ENCODE peak calls at places on chromosome 10, in six cellular contexts. S is body of pancreas, O is prostate gland, P is IMR-90, Z is suprapubic skin, T is spleen. C is an unnamed sample.

GRCh38 chr10:93379366-93380042 is 102.6 kb downstream of the MYOF start:
- DNase-seq in S (no peak), O (no peak), P (peak), Z (no peak), T (no peak), C (peak)

GRCh38 chr10:119222531-119222930 is 15.2 kb downstream of the GRK5 start:
- DNase-seq in S (peak), O (no peak), P (no peak), Z (no peak), T (no peak), C (no peak)

GRCh38 chr10:78248651-78249464 is 215.2 kb downstream of the RPS24 start:
- DNase-seq in S (no peak), O (no peak), P (peak), Z (no peak), T (no peak), C (no peak)

GRCh38 chr10:95314519-95314918 is 23.7 kb upstream of the PDLIM1 start:
- DNase-seq in S (no peak), O (no peak), P (no peak), Z (no peak), T (no peak), C (no peak)

GRCh38 chr10:8674230-8674629 is 619.7 kb downstream of the GATA3 start:
- DNase-seq in S (no peak), O (no peak), P (no peak), Z (no peak), T (no peak), C (no peak)

GRCh38 chr10:92598321-92598720 is 5.4 kb downstream of the KIF11 start:
- DNase-seq in S (no peak), O (no peak), P (no peak), Z (no peak), T (no peak), C (no peak)

GRCh38 chr10:123390332-123390731 is 236.1 kb downstream of the BUB3 start:
- DNase-seq in S (no peak), O (no peak), P (no peak), Z (no peak), T (no peak), C (no peak)

GRCh38 chr10:49361178-49361554 is 34.7 kb downstream of the DRGX start:
- DNase-seq in S (no peak), O (no peak), P (no peak), Z (peak), T (no peak), C (no peak)

GRCh38 chr10:69816963-69817605 is 15.4 kb downstream of the COL13A1 start:
- DNase-seq in S (no peak), O (no peak), P (no peak), Z (no peak), T (no peak), C (no peak)

GRCh38 chr10:101123815-101124617 is 7.1 kb upstream of the TLX1 start:
- DNase-seq in S (no peak), O (no peak), P (no peak), Z (no peak), T (no peak), C (no peak)

GRCh38 chr10:101122270-101123084 is 8.6 kb upstream of the TLX1 start:
- DNase-seq in S (no peak), O (no peak), P (no peak), Z (no peak), T (peak), C (no peak)

GRCh38 chr10:101121661-101122045 is 9.4 kb upstream of the TLX1 start:
- DNase-seq in S (no peak), O (no peak), P (no peak), Z (no peak), T (peak), C (no peak)

GRCh38 chr10:101124933-101125332 is 6.2 kb upstream of the TLX1 start:
- DNase-seq in S (no peak), O (no peak), P (no peak), Z (no peak), T (no peak), C (no peak)

DNA sequence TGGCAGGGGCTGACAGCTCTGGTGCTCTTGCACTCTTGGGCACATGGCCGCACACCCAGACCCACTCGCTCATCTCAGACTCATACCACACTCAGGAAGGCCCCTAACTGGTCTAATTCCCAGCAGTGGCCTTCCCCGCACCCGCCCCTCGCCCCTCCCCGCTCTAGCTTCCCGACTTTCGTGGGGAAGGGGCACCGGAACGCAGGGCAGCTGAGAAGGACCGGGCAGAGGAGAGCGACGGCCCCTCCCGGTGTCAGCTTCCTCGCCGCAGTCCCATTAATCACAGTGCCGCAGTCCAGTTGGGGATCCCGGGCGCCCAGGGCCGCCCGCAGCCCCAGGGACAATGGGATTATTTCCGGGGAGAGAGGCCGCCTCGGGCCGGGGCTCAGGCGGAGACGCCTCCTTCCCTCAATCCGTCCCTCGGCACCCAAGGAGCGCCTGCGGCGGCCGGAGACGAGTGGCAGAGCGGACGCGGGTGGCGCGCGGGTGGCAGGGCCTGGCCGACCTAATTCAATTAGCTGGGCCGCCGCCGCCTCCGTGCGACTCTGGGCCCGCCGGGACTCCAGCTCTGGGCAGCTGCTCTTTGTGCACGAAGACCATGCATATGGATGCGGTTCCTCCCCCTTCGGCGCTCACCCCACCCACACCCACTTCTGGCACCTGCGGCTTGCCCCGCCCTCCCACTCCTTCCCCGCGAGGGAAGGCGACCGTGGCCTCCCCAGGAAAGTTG is 7.8 kb upstream of the TLX1 start:
- DNase-seq in S (no peak), O (no peak), P (no peak), Z (no peak), T (no peak), C (no peak)
- TF ChIP-seq POLR2A in S (no peak), O (no peak), P (no peak), Z (no peak), T (no peak), C (no peak)

GRCh38 chr10:22320591-22321155 is at the start of gene BMI1:
- DNase-seq in S (peak), O (peak), P (peak), Z (peak), T (peak), C (peak)
- TF ChIP-seq POLR2A in S (no peak), O (no peak), P (no peak), Z (no peak), T (no peak), C (peak)

GRCh38 chr10:47354162-47354561 is 6.0 kb downstream of the RBP3 start:
- DNase-seq in S (no peak), O (no peak), P (peak), Z (peak), T (no peak), C (no peak)
- TF ChIP-seq POLR2A in S (no peak), O (no peak), P (no peak), Z (no peak), T (no peak), C (no peak)

DNA sequence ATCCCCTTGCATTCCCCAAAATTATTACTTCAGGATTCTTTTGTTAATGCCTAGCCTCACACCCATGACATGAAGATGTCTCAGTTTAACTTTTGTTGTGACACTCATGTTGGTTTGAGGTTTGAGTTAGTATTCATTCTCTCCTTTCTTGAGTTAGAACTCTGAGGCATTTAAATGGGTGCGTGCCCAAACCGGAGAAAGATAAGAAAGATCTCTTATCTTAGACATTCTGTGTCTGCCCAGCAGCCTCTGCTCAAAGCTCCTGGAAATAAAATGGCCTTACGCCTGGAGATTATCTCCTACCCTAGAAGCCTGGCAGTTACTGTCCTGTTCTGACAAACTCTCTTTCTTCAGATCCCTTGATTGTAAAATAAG is 26.3 kb downstream of the WBP1L start:
- DNase-seq in S (no peak), O (no peak), P (no peak), Z (no peak), T (no peak), C (no peak)
- TF ChIP-seq POLR2A in S (no peak), O (no peak), P (no peak), Z (no peak), T (no peak), C (no peak)

GRCh38 chr10:11177926-11178453 is 160.3 kb downstream of the CELF2 start:
- DNase-seq in S (no peak), O (no peak), P (no peak), Z (no peak), T (peak), C (no peak)

GRCh38 chr10:11178606-11179221 is 161.0 kb downstream of the CELF2 start:
- DNase-seq in S (no peak), O (no peak), P (peak), Z (no peak), T (peak), C (no peak)

GRCh38 chr10:11173062-11173461 is 155.4 kb downstream of the CELF2 start:
- DNase-seq in S (no peak), O (no peak), P (no peak), Z (no peak), T (no peak), C (no peak)

GRCh38 chr10:11176746-11177145 is 159.1 kb downstream of the CELF2 start:
- DNase-seq in S (no peak), O (no peak), P (no peak), Z (no peak), T (no peak), C (no peak)

GRCh38 chr10:11175823-11176243 is 158.2 kb downstream of the CELF2 start:
- DNase-seq in S (no peak), O (no peak), P (no peak), Z (no peak), T (no peak), C (no peak)
- TF ChIP-seq POLR2A in S (peak), O (no peak), P (no peak), Z (no peak), T (no peak), C (no peak)

DNA sequence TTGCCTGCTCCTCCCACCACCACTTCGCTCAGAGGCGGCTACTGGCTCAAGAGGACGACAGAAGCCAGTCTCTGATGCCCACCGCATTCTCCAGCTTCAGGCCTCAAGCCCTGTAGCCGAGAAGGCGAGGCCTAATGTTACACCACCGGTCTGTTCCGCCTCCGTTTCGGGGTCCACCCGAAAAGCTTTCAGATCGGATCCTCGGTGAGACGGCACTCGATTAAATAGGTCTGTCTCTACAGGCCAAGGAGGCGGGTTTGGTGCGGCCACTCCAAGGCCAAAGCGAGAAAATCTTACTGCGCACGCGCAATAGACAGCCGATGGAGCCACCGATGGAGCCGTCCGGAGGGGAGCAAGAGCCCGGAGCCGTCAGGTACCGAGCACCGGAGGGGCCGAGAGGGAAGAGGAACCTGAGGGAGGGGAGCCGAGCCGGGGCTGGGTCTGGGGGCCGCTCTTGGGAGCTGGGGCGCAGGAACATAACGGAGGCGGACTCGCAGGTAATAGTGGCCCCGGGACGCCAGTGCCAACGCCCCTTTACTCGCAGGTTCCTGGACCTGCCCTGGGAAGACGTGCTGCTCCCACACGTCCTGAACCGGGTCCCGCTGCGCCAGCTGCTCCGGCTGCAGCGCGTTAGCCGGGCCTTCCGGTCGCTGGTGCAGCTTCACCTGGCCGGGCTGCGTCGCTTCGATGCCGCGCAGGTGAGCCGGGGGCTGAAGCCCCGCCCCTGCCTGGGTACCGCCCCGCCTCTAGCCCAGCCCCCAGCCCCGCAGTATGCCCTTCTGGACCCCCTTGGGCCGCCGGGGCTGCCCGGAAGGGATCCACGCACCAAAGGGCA is at the start of gene FBXL15:
- DNase-seq in S (peak), O (peak), P (peak), Z (peak), T (peak), C (peak)
- TF ChIP-seq POLR2A in S (peak), O (peak), P (peak), Z (no peak), T (no peak), C (peak)

GRCh38 chr10:17200885-17201164 is 647 bp downstream of the TRDMT1 start:
- DNase-seq in S (peak), O (peak), P (peak), Z (no peak), T (no peak), C (no peak)

GRCh38 chr10:17202506-17202905 is 1.0 kb upstream of the TRDMT1 start:
- DNase-seq in S (no peak), O (no peak), P (no peak), Z (no peak), T (no peak), C (no peak)

GRCh38 chr10:17200035-17200884 is 1.2 kb downstream of the TRDMT1 start:
- DNase-seq in S (no peak), O (no peak), P (no peak), Z (no peak), T (no peak), C (no peak)

GRCh38 chr10:17199351-17199804 is 2.1 kb downstream of the TRDMT1 start:
- DNase-seq in S (no peak), O (no peak), P (peak), Z (no peak), T (no peak), C (no peak)

DNA sequence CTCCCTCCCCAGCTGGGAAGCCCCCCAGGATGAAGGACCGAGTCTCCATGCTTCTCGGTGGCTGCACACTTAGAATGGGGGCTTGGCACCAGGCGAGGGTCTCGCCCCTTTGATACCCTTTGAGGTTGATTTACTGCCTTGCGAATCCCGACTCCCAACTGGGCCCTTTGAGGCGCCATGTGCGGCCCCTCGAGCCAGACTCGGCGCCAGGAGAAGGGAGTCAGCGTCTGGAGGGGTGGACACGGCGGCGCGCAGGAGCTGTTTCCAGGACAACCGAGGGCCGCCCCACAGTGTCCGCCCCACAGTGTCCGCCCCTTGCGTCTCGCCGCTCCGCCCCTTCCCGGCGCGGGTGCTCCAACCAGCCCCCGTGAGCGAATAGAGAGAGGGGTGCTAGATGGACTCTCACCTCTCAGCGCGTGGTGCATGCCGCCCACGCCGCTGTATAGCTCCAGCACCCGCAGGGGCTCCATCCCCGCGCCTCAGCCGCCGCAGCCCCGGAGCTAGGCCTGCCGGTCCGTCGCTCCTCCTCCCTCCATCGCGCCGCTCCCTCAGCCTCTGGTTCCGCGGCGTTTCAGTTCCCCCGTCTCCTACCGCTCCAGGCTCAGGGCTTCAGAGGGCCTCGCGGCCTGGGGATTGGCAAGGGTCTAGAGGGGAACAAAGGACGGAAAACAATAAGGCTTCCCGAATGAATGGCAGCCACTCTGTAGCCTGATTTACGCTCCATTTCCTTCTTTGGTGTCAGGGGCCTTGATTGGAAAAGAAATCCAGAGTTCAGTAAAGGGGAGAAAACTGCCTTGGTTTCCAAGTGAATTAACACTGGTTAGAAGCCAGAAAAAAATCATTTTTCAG is at the start of gene TRDMT1:
- DNase-seq in S (peak), O (peak), P (peak), Z (peak), T (peak), C (peak)
- TF ChIP-seq POLR2A in S (peak), O (no peak), P (peak), Z (peak), T (no peak), C (peak)

DNA sequence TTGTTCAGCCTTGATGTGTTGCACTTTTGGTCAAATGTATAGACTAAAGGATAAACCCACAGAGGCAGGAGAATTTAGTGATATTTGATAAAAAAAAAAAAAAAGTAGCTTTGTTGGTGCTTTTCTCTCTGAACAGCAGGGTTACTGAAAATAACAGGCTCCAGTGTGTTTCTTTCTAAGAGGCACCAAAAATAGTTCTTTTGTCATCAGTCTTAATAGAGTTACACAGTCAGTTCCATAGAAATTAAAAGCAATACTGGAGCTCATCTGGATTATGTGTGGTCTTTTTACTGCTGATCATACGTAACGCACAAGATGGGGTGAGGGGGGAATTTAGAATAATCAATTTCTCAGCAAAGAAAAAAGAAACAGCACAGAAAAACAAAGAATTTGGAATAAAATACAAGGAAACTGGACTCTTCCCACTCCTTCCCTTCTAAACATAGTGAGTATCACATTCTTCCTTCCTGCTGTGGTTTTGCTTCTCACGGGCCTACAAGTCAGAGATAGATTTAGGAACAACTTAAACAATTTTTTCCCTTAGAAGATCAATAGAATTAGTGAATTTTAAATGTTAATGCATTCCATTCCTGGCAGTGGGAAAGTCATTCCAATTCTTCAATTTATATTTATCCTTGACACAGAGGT is 178.7 kb upstream of the AKR1E2 start:
- DNase-seq in S (no peak), O (no peak), P (peak), Z (no peak), T (no peak), C (no peak)
- TF ChIP-seq POLR2A in S (no peak), O (no peak), P (no peak), Z (no peak), T (no peak), C (no peak)

GRCh38 chr10:133388973-133389818 is 4.8 kb upstream of the MTG1 start:
- DNase-seq in S (peak), O (no peak), P (no peak), Z (no peak), T (peak), C (no peak)
- TF ChIP-seq POLR2A in S (no peak), O (no peak), P (no peak), Z (no peak), T (no peak), C (no peak)

C was measured in H54.